ENCODE peak calls at places on chromosomes 7 and 10, in four cellular contexts. O is WTC11, N is K562, J is GM12878. B is an unnamed sample.
A peak's percentile ranks its signal among the peaks of the same experiment; 100 is the strongest.

GRCh38 chr10:76282122-76283030 is 851.0 kb downstream of the LRMDA start:
- DNase-seq in O (no peak), N (no peak), J (no peak), B (no peak)

GRCh38 chr7:23012186-23012585 is 1.7 kb downstream of the HYCC1 start:
- DNase-seq in O (no peak), N (no peak), J (no peak), B (no peak)

GRCh38 chr7:44541-44896 is 147.9 kb upstream of the FAM20C start:
- DNase-seq in O (no peak), N (no peak), J (no peak), B (no peak)

GRCh38 chr7:105496501-105496900 is 25.6 kb downstream of the PUS7 start:
- DNase-seq in O (no peak), N (no peak), J (no peak), B (no peak)

GRCh38 chr10:49633327-49634045 is 19.6 kb downstream of the CHAT start:
- DNase-seq in O (peak; percentile 7), N (no peak), J (no peak), B (no peak)

GRCh38 chr7:132112111-132112510 is 464.2 kb downstream of the PLXNA4 start:
- DNase-seq in O (no peak), N (no peak), J (no peak), B (no peak)

GRCh38 chr10:106043833-106044232 is 1120.7 kb downstream of the SORCS1 start:
- DNase-seq in O (no peak), N (no peak), J (no peak), B (no peak)

GRCh38 chr7:156389116-156389692 is 251.4 kb upstream of the RNF32 start:
- DNase-seq in O (no peak), N (no peak), J (no peak), B (no peak)

GRCh38 chr7:123184271-123184670 is 15.5 kb downstream of the SLC13A1 start:
- DNase-seq in O (no peak), N (no peak), J (no peak), B (no peak)

GRCh38 chr10:2949948-2950354 is 117.4 kb upstream of the PFKP start:
- DNase-seq in O (no peak), N (no peak), J (peak; percentile 43), B (no peak)

GRCh38 chr10:75650648-75651047 is 219.2 kb downstream of the LRMDA start:
- DNase-seq in O (no peak), N (no peak), J (no peak), B (no peak)

GRCh38 chr10:106795619-106796018 is 368.9 kb downstream of the SORCS1 start:
- DNase-seq in O (peak; percentile 48), N (peak; percentile 17), J (peak; percentile 48), B (peak; percentile 1)

GRCh38 chr10:131346456-131346855 is 34.9 kb upstream of the TCERG1L start:
- DNase-seq in O (no peak), N (no peak), J (no peak), B (no peak)

GRCh38 chr7:66766041-66766440 is 25.5 kb downstream of the RABGEF1 start:
- DNase-seq in O (no peak), N (no peak), J (no peak), B (no peak)

GRCh38 chr10:103854265-103854686 is 1.1 kb downstream of the SH3PXD2A start:
- DNase-seq in O (peak; percentile 43), N (no peak), J (no peak), B (peak; percentile 80)

GRCh38 chr10:44969854-44970253 is 8.8 kb downstream of the DEPP1 start:
- DNase-seq in O (no peak), N (no peak), J (no peak), B (no peak)

GRCh38 chr7:47153571-47153970 is 428.3 kb downstream of the TNS3 start:
- DNase-seq in O (peak; percentile 73), N (no peak), J (no peak), B (peak; percentile 13)

GRCh38 chr7:103009466-103010219 is 65.0 kb downstream of the FBXL13 start:
- DNase-seq in O (no peak), N (no peak), J (no peak), B (no peak)

GRCh38 chr10:676178-676577 is 13.3 kb downstream of the DIP2C start:
- DNase-seq in O (no peak), N (no peak), J (no peak), B (no peak)

GRCh38 chr10:77230194-77230593 is 407.4 kb downstream of the KCNMA1 start:
- DNase-seq in O (no peak), N (no peak), J (no peak), B (no peak)

GRCh38 chr7:54831046-54831643 is 72.1 kb upstream of the SEC61G start:
- DNase-seq in O (no peak), N (no peak), J (no peak), B (no peak)

GRCh38 chr10:127908106-127908957 is 1.4 kb downstream of the PTPRE start:
- DNase-seq in O (no peak), N (no peak), J (no peak), B (peak; percentile 23)

GRCh38 chr10:92342801-92343200 is 51.8 kb downstream of the MARCHF5 start:
- DNase-seq in O (no peak), N (no peak), J (no peak), B (no peak)

GRCh38 chr10:28294809-28295208 is 8.1 kb downstream of the MPP7 start:
- DNase-seq in O (peak; percentile 31), N (no peak), J (no peak), B (no peak)

GRCh38 chr10:110190170-110190569 is 17.2 kb upstream of the MXI1 start:
- DNase-seq in O (no peak), N (no peak), J (no peak), B (no peak)

GRCh38 chr7:123867220-123867619 is 22.3 kb downstream of the HYAL4 start:
- DNase-seq in O (no peak), N (no peak), J (no peak), B (no peak)

GRCh38 chr7:80644054-80644453 is 5.6 kb downstream of the CD36 start:
- DNase-seq in O (no peak), N (no peak), J (no peak), B (no peak)

GRCh38 chr10:33612116-33612515 is 277.6 kb upstream of the NRP1 start:
- DNase-seq in O (no peak), N (no peak), J (no peak), B (no peak)

GRCh38 chr10:43680035-43680434 is 31.4 kb upstream of the ZNF32 start:
- DNase-seq in O (no peak), N (peak; percentile 36), J (no peak), B (no peak)

GRCh38 chr7:44383566-44383965 is 58.2 kb upstream of the CAMK2B start:
- DNase-seq in O (no peak), N (no peak), J (no peak), B (no peak)

GRCh38 chr7:27605283-27605682 is 57.4 kb downstream of the HIBADH start:
- DNase-seq in O (no peak), N (no peak), J (no peak), B (no peak)

GRCh38 chr7:146659732-146660131 is 543.1 kb downstream of the CNTNAP2 start:
- DNase-seq in O (no peak), N (no peak), J (no peak), B (no peak)

GRCh38 chr10:129956902-129957673 is 7.0 kb downstream of the EBF3 start:
- DNase-seq in O (no peak), N (no peak), J (no peak), B (no peak)

DNA sequence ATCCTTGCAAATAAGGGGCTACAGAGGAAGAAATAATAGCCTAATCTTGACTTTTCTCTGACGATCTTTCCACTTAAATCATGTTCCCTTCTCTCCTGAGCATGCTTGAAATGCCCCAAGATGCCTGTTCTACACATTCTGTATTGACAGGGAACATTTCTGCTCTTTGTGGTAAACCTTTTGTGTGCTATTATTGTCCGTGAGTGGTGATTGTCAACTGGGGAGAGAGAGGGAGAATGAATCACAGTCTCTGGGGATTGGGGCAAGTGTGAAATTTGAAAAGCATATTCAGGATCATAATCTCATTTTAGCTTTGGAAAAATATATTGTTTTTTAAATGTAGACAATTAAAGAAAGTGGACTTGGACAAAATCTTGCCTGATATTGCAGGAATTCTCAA is 20.6 kb downstream of the UBTD1 start:
- DNase-seq in O (no peak), N (no peak), J (no peak), B (no peak)
- TF ChIP-seq ATF2 in O (no peak), N (no peak), J (no peak), B (no peak)

GRCh38 chr10:21285742-21286311 is 239.7 kb downstream of the SKIDA1 start:
- DNase-seq in O (no peak), N (no peak), J (no peak), B (no peak)
- TF ChIP-seq NR2C2 in O (no peak), N (no peak), J (no peak), B (no peak)

GRCh38 chr7:129831424-129832058 is 121.2 kb downstream of the UBE2H start:
- DNase-seq in O (no peak), N (no peak), J (no peak), B (peak; percentile 18)
- TF ChIP-seq TCF7 in O (no peak), N (no peak), J (no peak), B (no peak)

DNA sequence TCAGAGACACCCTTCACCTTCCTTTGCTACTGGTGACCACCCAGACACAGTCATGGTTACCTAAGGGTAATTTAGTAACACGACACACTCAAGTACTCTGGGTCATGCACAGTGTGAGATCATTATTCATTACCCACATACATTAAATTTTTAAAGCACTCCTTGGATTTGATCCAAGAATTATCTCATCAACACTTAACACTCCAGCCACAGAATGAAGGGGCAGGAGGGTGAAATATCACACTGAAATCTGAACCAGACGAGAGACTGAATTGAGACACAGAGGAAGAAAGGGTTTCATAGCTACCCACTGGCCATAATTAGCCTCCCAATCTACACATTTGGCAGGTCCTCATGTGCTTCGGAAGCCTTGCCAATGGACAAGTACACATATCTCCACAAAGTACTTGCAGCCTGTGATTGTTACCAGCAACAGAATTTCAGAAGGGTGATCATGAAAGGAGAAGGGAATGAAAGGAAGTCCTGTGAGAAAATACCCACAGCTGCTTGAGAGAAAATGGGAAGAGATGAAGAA is 189.3 kb downstream of the POLR1F start:
- DNase-seq in O (no peak), N (no peak), J (no peak), B (no peak)
- TF ChIP-seq ATF2 in O (no peak), N (no peak), J (no peak), B (no peak)

GRCh38 chr7:1849351-1849951 is 179.4 kb downstream of the ELFN1 start:
- DNase-seq in O (peak; percentile 11), N (no peak), J (no peak), B (no peak)

GRCh38 chr7:1848013-1848640 is 178.1 kb downstream of the ELFN1 start:
- DNase-seq in O (peak; percentile 10), N (no peak), J (no peak), B (no peak)

GRCh38 chr7:1850111-1850975 is 180.3 kb downstream of the ELFN1 start:
- DNase-seq in O (peak; percentile 11), N (no peak), J (no peak), B (no peak)

GRCh38 chr7:1847260-1848001 is 177.4 kb downstream of the ELFN1 start:
- DNase-seq in O (no peak), N (no peak), J (no peak), B (no peak)

GRCh38 chr7:1848911-1849311 is 178.8 kb downstream of the ELFN1 start:
- DNase-seq in O (no peak), N (no peak), J (no peak), B (no peak)
- TF ChIP-seq NR2C2 in O (no peak), N (no peak), J (no peak), B (no peak)

GRCh38 chr7:127486654-127487053 is 94.1 kb upstream of the ZNF800 start:
- DNase-seq in O (no peak), N (no peak), J (no peak), B (no peak)
- TF ChIP-seq TCF7 in O (no peak), N (no peak), J (no peak), B (no peak)